ENCODE peak calls at places on chromosomes 12 and 14, in seven cellular contexts. G is IMR-90, Q is H9, Y is neuronal stem cell, W is mesendoderm, R is mesenchymal stem cell, E is H1. J is an unnamed sample.

GRCh38 chr12:83114042-83114441 is 427.3 kb downstream of the TMTC2 start:
- DNase-seq in G (no peak), Q (no peak), Y (no peak), W (no peak), R (no peak), E (no peak), J (no peak)

GRCh38 chr14:30669594-30669993 is 47.5 kb downstream of the SCFD1 start:
- DNase-seq in G (no peak), Q (no peak), Y (no peak), W (no peak), R (no peak), E (no peak), J (no peak)

GRCh38 chr12:132430838-132431826 is 58.8 kb upstream of the FBRSL1 start:
- DNase-seq in G (no peak), Q (no peak), Y (no peak), W (peak; percentile 12), R (no peak), E (no peak), J (no peak)

GRCh38 chr14:74515891-74516412 is 22.4 kb downstream of the ISCA2 start:
- DNase-seq in G (no peak), Q (no peak), Y (no peak), W (no peak), R (no peak), E (no peak), J (no peak)

GRCh38 chr12:48927261-48927660 is 2.0 kb upstream of the FKBP11 start:
- DNase-seq in G (peak; percentile 96), Q (no peak), Y (no peak), W (no peak), R (peak; percentile 92), E (no peak), J (no peak)

GRCh38 chr12:49872781-49873181 is 29.9 kb upstream of the BCDIN3D start:
- DNase-seq in G (peak; percentile 54), Q (peak; percentile 24), Y (no peak), W (no peak), R (peak; percentile 55), E (no peak), J (no peak)

GRCh38 chr12:117875652-117876491 is 92.9 kb downstream of the KSR2 start:
- DNase-seq in G (peak; percentile 3), Q (peak; percentile 95), Y (peak; percentile 83), W (peak; percentile 96), R (peak; percentile 77), E (peak; percentile 49), J (peak; percentile 58)

GRCh38 chr12:93709386-93709785 is 32.2 kb downstream of the CRADD start:
- DNase-seq in G (no peak), Q (no peak), Y (no peak), W (no peak), R (no peak), E (no peak), J (no peak)

GRCh38 chr12:29807125-29807524 is 23.4 kb upstream of the TMTC1 start:
- DNase-seq in G (peak; percentile 74), Q (no peak), Y (no peak), W (no peak), R (peak; percentile 53), E (no peak), J (no peak)

GRCh38 chr12:59268295-59268809 is 327.5 kb upstream of the SLC16A7 start:
- DNase-seq in G (no peak), Q (no peak), Y (no peak), W (peak; percentile 11), R (no peak), E (no peak), J (no peak)

GRCh38 chr14:23186913-23187654 is 3.6 kb upstream of the SLC7A8 start:
- DNase-seq in G (peak; percentile 76), Q (no peak), Y (no peak), W (peak; percentile 66), R (peak; percentile 71), E (no peak), J (peak; percentile 84)

GRCh38 chr12:31732926-31733548 is 4.2 kb upstream of the AMN1 start:
- DNase-seq in G (peak; percentile 83), Q (peak; percentile 91), Y (no peak), W (peak; percentile 98), R (peak; percentile 85), E (no peak), J (peak; percentile 65)

GRCh38 chr14:94320243-94320642 is 2.9 kb downstream of the SERPINA6 start:
- DNase-seq in G (no peak), Q (no peak), Y (no peak), W (no peak), R (no peak), E (no peak), J (no peak)

GRCh38 chr14:69685716-69686115 is 74.3 kb downstream of the SUSD6 start:
- DNase-seq in G (peak; percentile 58), Q (no peak), Y (no peak), W (no peak), R (no peak), E (no peak), J (no peak)

GRCh38 chr12:79420146-79420618 is 270.6 kb downstream of the PAWR start:
- DNase-seq in G (peak; percentile 95), Q (no peak), Y (peak; percentile 21), W (peak; percentile 86), R (peak; percentile 81), E (no peak), J (peak; percentile 86)

GRCh38 chr12:75481013-75481705 is 604 bp downstream of the GLIPR1 start:
- DNase-seq in G (no peak), Q (no peak), Y (no peak), W (no peak), R (peak; percentile 43), E (no peak), J (peak; percentile 53)

GRCh38 chr12:111792155-111792876 is 25.6 kb downstream of the ALDH2 start:
- DNase-seq in G (peak; percentile 41), Q (peak; percentile 52), Y (no peak), W (no peak), R (no peak), E (no peak), J (no peak)

GRCh38 chr12:62865860-62866407 is 69.0 kb downstream of the PPM1H start:
- DNase-seq in G (peak; percentile 57), Q (peak; percentile 62), Y (no peak), W (peak; percentile 95), R (peak; percentile 44), E (no peak), J (no peak)

GRCh38 chr14:50666772-50667490 is 1.2 kb downstream of the SAV1 start:
- DNase-seq in G (peak; percentile 73), Q (peak; percentile 53), Y (peak; percentile 30), W (peak; percentile 85), R (peak; percentile 77), E (no peak), J (peak; percentile 70)
- H3K4ac ChIP-seq in G (peak overlapping the region; percentile 10), Q (no peak overlapping the region), Y (no peak overlapping the region), W (no peak overlapping the region), R (no peak overlapping the region), E (no peak overlapping the region), J (no peak overlapping the region)

DNA sequence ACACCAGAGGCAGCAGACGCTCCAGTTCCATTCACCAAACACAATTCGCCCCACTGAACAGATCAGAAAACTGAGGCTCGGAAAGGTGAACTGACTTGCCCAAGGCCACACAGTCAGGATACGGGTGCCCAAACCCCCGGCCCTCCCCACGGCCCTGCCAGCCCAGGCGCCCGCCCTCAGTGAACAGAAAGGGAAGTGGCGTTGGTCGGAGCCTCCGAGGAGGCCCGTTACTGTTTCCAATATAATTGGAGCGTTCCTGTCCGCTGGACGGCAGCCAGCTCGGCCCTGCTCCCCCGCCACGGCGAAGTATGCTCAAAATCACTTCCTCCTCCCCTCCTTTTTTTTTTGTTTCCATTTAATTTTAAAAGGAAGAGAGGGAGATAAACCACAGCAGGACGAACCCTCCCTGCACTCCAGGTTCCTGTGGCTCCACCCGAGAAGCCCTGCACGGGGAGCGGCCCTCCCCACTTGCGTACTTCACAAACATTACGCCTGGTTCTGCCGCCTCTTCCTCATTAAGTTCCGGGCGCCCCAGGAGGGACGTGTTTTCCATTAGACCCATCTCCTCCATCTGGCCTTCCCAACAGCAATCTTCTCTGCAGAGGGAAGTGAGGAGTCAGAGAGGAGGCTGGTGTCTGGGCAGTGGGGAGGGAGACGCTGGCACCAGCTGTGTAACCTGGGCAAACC is 61.1 kb downstream of the NCOR2 start:
- DNase-seq in G (no peak), Q (peak; percentile 52), Y (no peak), W (peak; percentile 41), R (peak; percentile 84), E (no peak), J (no peak)
- H3K4me1 ChIP-seq in G (peaks cover 21% of the 10 kb centered on the region), Q (peaks cover 5% of the 10 kb centered on the region), Y (peaks cover 55% of the 10 kb centered on the region), W (peaks cover 13% of the 10 kb centered on the region), R (peaks cover 89% of the 10 kb centered on the region), E (peaks cover 3% of the 10 kb centered on the region), J (peaks cover 41% of the 10 kb centered on the region)

GRCh38 chr12:12882288-12882687 is 9.1 kb upstream of the GPRC5A start:
- DNase-seq in G (no peak), Q (no peak), Y (no peak), W (no peak), R (no peak), E (no peak), J (peak; percentile 59)

GRCh38 chr12:12885060-12885792 is 6.1 kb upstream of the GPRC5A start:
- DNase-seq in G (no peak), Q (peak; percentile 69), Y (no peak), W (peak; percentile 74), R (no peak), E (no peak), J (no peak)

GRCh38 chr12:12880537-12880936 is 10.8 kb upstream of the GPRC5A start:
- DNase-seq in G (no peak), Q (no peak), Y (no peak), W (no peak), R (no peak), E (no peak), J (no peak)

GRCh38 chr12:12881495-12881894 is 9.9 kb upstream of the GPRC5A start:
- DNase-seq in G (peak; percentile 79), Q (no peak), Y (no peak), W (no peak), R (no peak), E (no peak), J (no peak)

DNA sequence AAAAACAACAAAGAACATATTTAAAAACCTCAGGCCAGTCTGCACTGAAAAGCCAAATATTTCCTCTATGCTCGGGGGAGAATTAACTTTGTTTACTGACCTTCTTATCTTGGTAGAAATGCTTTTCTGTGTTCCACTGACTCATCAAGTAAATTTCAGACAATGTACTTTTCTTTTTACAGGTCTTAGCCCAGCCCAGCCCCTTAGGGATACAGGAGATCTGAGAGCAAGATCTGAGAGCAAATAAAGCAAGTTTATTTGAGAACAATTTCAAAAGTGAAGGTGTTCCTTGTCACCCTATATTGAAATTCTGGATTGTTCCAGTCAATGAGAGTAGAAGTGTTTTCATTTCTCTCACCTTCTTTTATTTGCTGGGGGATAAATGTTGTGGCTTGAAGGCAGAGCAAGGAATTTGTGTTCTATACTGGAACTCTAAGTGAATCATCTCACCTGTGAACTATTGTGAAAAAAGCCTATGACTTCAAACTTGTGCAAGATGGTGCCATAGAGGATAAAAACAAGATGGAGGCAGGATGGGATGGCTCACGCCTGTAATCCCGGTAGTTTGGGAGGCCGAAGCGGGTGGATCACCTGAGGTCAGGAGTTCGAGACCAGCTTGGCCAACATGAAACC is 7.9 kb upstream of the GPRC5A start:
- DNase-seq in G (peak; percentile 79), Q (no peak), Y (no peak), W (no peak), R (peak; percentile 67), E (no peak), J (peak; percentile 87)
- H2BK120ac ChIP-seq in G (peak overlapping the region; percentile 83), Q (no peak overlapping the region), Y (no peak overlapping the region), W (no peak overlapping the region), R (no peak overlapping the region), E (no peak overlapping the region), J (peak overlapping the region; percentile 30)

DNA sequence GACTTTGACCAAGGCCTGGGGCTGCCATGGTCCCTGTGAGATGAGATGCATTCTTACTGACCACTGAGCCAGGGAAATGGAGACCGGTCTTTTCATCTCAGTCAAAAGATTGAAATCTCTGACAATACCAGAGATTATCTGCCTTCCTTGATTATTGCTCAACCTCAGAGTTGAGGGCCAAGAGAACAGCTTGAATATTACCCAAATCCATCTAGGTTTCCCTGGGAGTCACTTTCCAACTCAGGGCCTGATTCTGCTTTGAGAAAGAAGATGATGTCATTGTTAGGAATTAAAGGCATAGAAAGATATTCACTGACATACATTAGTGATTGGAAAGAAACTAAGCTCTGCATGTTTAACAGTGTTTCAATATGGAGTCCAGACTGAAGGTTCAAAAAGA is 515.9 kb upstream of the TBX3 start:
- DNase-seq in G (peak; percentile 80), Q (no peak), Y (no peak), W (no peak), R (peak; percentile 35), E (no peak), J (peak; percentile 46)
- H3K4ac ChIP-seq in G (no peak overlapping the region), Q (no peak overlapping the region), Y (no peak overlapping the region), W (no peak overlapping the region), R (no peak overlapping the region), E (no peak overlapping the region), J (no peak overlapping the region)